ENCODE peak calls at places on chromosome 10, in four cellular contexts. Z, F, V and G are unnamed samples.

GRCh38 chr10:7503190-7503589 is 92.4 kb upstream of the SFMBT2 start:
- DNase-seq in Z (no peak), F (no peak), V (no peak), G (no peak)

GRCh38 chr10:70748801-70749573 is 36.2 kb downstream of the TBATA start:
- DNase-seq in Z (no peak), F (no peak), V (no peak), G (no peak)

GRCh38 chr10:88027570-88027969 is 164.1 kb downstream of the PTEN start:
- DNase-seq in Z (no peak), F (no peak), V (no peak), G (no peak)

GRCh38 chr10:17213646-17214349 is 12.3 kb upstream of the TRDMT1 start:
- DNase-seq in Z (no peak), F (no peak), V (no peak), G (no peak)

GRCh38 chr10:3471927-3472704 is 299.5 kb upstream of the PITRM1 start:
- DNase-seq in Z (no peak), F (peak; percentile 60), V (no peak), G (no peak)

GRCh38 chr10:43252785-43253341 is 14.0 kb downstream of the RASGEF1A start:
- DNase-seq in Z (no peak), F (no peak), V (no peak), G (no peak)

GRCh38 chr10:70201105-70201504 is 30.8 kb upstream of the SAR1A start:
- DNase-seq in Z (no peak), F (no peak), V (no peak), G (no peak)

GRCh38 chr10:61844116-61844515 is 57.4 kb upstream of the ARID5B start:
- DNase-seq in Z (no peak), F (no peak), V (no peak), G (no peak)